ENCODE peak calls at places on chromosomes 6 and 20, in five cellular contexts. One of them, this sample, is unnamed.

GRCh38 chr6:25583099-25583498 is 68.9 kb upstream of the SCGN start:
- DNase-seq in CD8-positive, alpha-beta memory T cell: no peak
- DNase-seq in stimulated activated CD4-positive, alpha-beta T cell treated with anti-CD3 and anti-CD28 coated beads, Interleukin-1b, Interleukin-23, amount 100 ng/mL, for 1 hour: no peak
- DNase-seq in aorta: no peak
- DNase-seq in LHCN-M2: no peak
- DNase-seq in this sample: no peak

GRCh38 chr20:50242863-50243609 is 52.4 kb downstream of the CEBPB start:
- DNase-seq in CD8-positive, alpha-beta memory T cell: no peak
- DNase-seq in stimulated activated CD4-positive, alpha-beta T cell treated with anti-CD3 and anti-CD28 coated beads, Interleukin-1b, Interleukin-23, amount 100 ng/mL, for 1 hour: no peak
- DNase-seq in aorta: no peak
- DNase-seq in LHCN-M2: no peak
- DNase-seq in this sample: peak

GRCh38 chr6:15520616-15521203 is 142.1 kb downstream of the DTNBP1 start:
- DNase-seq in CD8-positive, alpha-beta memory T cell: no peak
- DNase-seq in stimulated activated CD4-positive, alpha-beta T cell treated with anti-CD3 and anti-CD28 coated beads, Interleukin-1b, Interleukin-23, amount 100 ng/mL, for 1 hour: no peak
- DNase-seq in aorta: no peak
- DNase-seq in LHCN-M2: no peak
- DNase-seq in this sample: no peak

GRCh38 chr20:25295386-25296093 is 47.7 kb downstream of the PYGB start:
- DNase-seq in CD8-positive, alpha-beta memory T cell: no peak
- DNase-seq in stimulated activated CD4-positive, alpha-beta T cell treated with anti-CD3 and anti-CD28 coated beads, Interleukin-1b, Interleukin-23, amount 100 ng/mL, for 1 hour: no peak
- DNase-seq in aorta: peak
- DNase-seq in LHCN-M2: no peak
- DNase-seq in this sample: no peak

GRCh38 chr20:38144608-38145093 is 20.4 kb downstream of the TGM2 start:
- DNase-seq in CD8-positive, alpha-beta memory T cell: no peak
- DNase-seq in stimulated activated CD4-positive, alpha-beta T cell treated with anti-CD3 and anti-CD28 coated beads, Interleukin-1b, Interleukin-23, amount 100 ng/mL, for 1 hour: no peak
- DNase-seq in aorta: no peak
- DNase-seq in LHCN-M2: no peak
- DNase-seq in this sample: no peak

GRCh38 chr20:52302736-52303135 is 111.2 kb upstream of the ZFP64 start:
- DNase-seq in CD8-positive, alpha-beta memory T cell: no peak
- DNase-seq in stimulated activated CD4-positive, alpha-beta T cell treated with anti-CD3 and anti-CD28 coated beads, Interleukin-1b, Interleukin-23, amount 100 ng/mL, for 1 hour: no peak
- DNase-seq in aorta: no peak
- DNase-seq in LHCN-M2: no peak
- DNase-seq in this sample: no peak

GRCh38 chr6:133235219-133235618 is 5.9 kb upstream of the EYA4 start:
- DNase-seq in CD8-positive, alpha-beta memory T cell: no peak
- DNase-seq in stimulated activated CD4-positive, alpha-beta T cell treated with anti-CD3 and anti-CD28 coated beads, Interleukin-1b, Interleukin-23, amount 100 ng/mL, for 1 hour: no peak
- DNase-seq in aorta: no peak
- DNase-seq in LHCN-M2: no peak
- DNase-seq in this sample: no peak

GRCh38 chr6:36666726-36667591 is 11.6 kb upstream of the CDKN1A start:
- DNase-seq in CD8-positive, alpha-beta memory T cell: no peak
- DNase-seq in stimulated activated CD4-positive, alpha-beta T cell treated with anti-CD3 and anti-CD28 coated beads, Interleukin-1b, Interleukin-23, amount 100 ng/mL, for 1 hour: no peak
- DNase-seq in aorta: peak
- DNase-seq in LHCN-M2: peak
- DNase-seq in this sample: peak

GRCh38 chr6:106254636-106255035 is 70.9 kb downstream of the ATG5 start:
- DNase-seq in CD8-positive, alpha-beta memory T cell: no peak
- DNase-seq in stimulated activated CD4-positive, alpha-beta T cell treated with anti-CD3 and anti-CD28 coated beads, Interleukin-1b, Interleukin-23, amount 100 ng/mL, for 1 hour: no peak
- DNase-seq in aorta: no peak
- DNase-seq in LHCN-M2: peak
- DNase-seq in this sample: peak

This sample was measured in PC-3.